ENCODE peak calls at places on chromosomes 1 and 21, in four cellular contexts. U is CD8-positive, alpha-beta T cell; Q is lung; P is GM23338. E is an unnamed sample. For H3K4me1, the result is how much of the 10 kb centered on the place peaks cover.

GRCh38 chr1:230187290-230187689 is 120.3 kb downstream of the GALNT2 start:
- DNase-seq in P (no peak), U (no peak), Q (no peak), E (no peak)

GRCh38 chr1:15280416-15280815 is 33.4 kb downstream of the FHAD1 start:
- DNase-seq in P (no peak), Q (no peak), U (no peak), E (no peak)

GRCh38 chr1:33096358-33097005 is 15.5 kb downstream of the AZIN2 start:
- DNase-seq in Q (no peak), P (no peak), U (no peak), E (no peak)

GRCh38 chr1:213934642-213935041 is 53.1 kb upstream of the PROX1 start:
- DNase-seq in P (no peak), U (no peak), Q (peak), E (no peak)

GRCh38 chr1:239448911-239449310 is 62.5 kb downstream of the CHRM3 start:
- DNase-seq in P (no peak), Q (no peak), U (no peak), E (no peak)

GRCh38 chr1:24178404-24178803 is 8.7 kb downstream of the IFNLR1 start:
- DNase-seq in Q (no peak), P (no peak), U (no peak), E (no peak)

GRCh38 chr1:11179125-11179524 is 10.0 kb upstream of the ANGPTL7 start:
- DNase-seq in P (no peak), U (no peak), Q (no peak), E (no peak)

GRCh38 chr1:115277276-115277675 is 60.8 kb downstream of the NGF start:
- DNase-seq in Q (no peak), U (no peak), P (no peak), E (no peak)

GRCh38 chr1:160030657-160031367 is 978 bp downstream of the PIGM start:
- DNase-seq in P (peak), U (no peak), Q (no peak), E (peak)

GRCh38 chr1:84103197-84103992 is 40.7 kb upstream of the PRKACB start:
- DNase-seq in U (no peak), P (peak), Q (no peak), E (no peak)

GRCh38 chr1:206555473-206555935 is 48.2 kb downstream of the RASSF5 start:
- DNase-seq in U (no peak), P (peak), Q (no peak), E (no peak)

GRCh38 chr1:32874860-32875793 is 4.4 kb upstream of the FNDC5 start:
- DNase-seq in U (no peak), P (no peak), Q (no peak), E (no peak)

GRCh38 chr1:232174306-232174705 is 455.6 kb downstream of the SIPA1L2 start:
- DNase-seq in Q (no peak), U (no peak), P (no peak), E (peak)

GRCh38 chr1:216822480-216822879 is 99.3 kb upstream of the ESRRG start:
- DNase-seq in Q (no peak), U (no peak), P (peak), E (no peak)

GRCh38 chr1:25562101-25562927 is 18.9 kb downstream of the LDLRAP1 start:
- DNase-seq in Q (no peak), U (peak), P (no peak), E (no peak)

GRCh38 chr21:38645282-38645681 is 147.0 kb upstream of the ERG start:
- DNase-seq in P (no peak), U (no peak), Q (no peak), E (no peak)

GRCh38 chr1:29180497-29181412 is 945 bp downstream of the SRSF4 start:
- DNase-seq in U (no peak), P (peak), Q (no peak), E (no peak)

GRCh38 chr1:35247256-35247655 is 21.3 kb upstream of the ZMYM4 start:
- DNase-seq in Q (no peak), U (no peak), P (no peak), E (no peak)

GRCh38 chr1:12542596-12543592 is 75.1 kb downstream of the DHRS3 start:
- DNase-seq in P (no peak), U (no peak), Q (no peak), E (no peak)

GRCh38 chr1:27522860-27523665 is 33.1 kb upstream of the WASF2 start:
- DNase-seq in Q (no peak), U (no peak), P (peak), E (no peak)

GRCh38 chr1:74463301-74463988 is 49.0 kb downstream of the LRRC53 start:
- DNase-seq in Q (no peak), U (no peak), P (no peak), E (no peak)

GRCh38 chr1:34655206-34655909 is 99.5 kb upstream of the GJB5 start:
- DNase-seq in U (no peak), P (no peak), Q (no peak), E (no peak)

GRCh38 chr1:159700312-159700711 is 14.1 kb downstream of the CRP start:
- DNase-seq in P (peak), Q (no peak), U (no peak), E (no peak)

GRCh38 chr1:162905759-162906158 is 44.8 kb upstream of the CCDC190 start:
- DNase-seq in U (no peak), P (no peak), Q (no peak), E (no peak)

GRCh38 chr1:84505167-84506001 is 802 bp upstream of the SPATA1 start:
- DNase-seq in Q (peak), P (peak), U (no peak), E (no peak)

GRCh38 chr1:32221980-32222751 is at the start of the genes EIF3I and TMEM234:
- DNase-seq in P (peak), Q (peak), U (peak), E (no peak)

GRCh38 chr1:32876341-32877210 is 5.9 kb upstream of the FNDC5 start:
- DNase-seq in U (no peak), P (peak), Q (no peak), E (no peak)

GRCh38 chr1:2347907-2348306 is 43.4 kb downstream of the MORN1 start:
- DNase-seq in Q (no peak), U (no peak), P (peak), E (no peak)

GRCh38 chr1:211830330-211831142 is at the start of gene LPGAT1:
- DNase-seq in P (peak), U (peak), Q (peak), E (no peak)

GRCh38 chr1:58849556-58849955 is 65.7 kb upstream of the JUN start:
- DNase-seq in U (no peak), Q (no peak), P (no peak), E (no peak)

GRCh38 chr1:33443705-33444180 is 12.8 kb upstream of the PHC2 start:
- DNase-seq in Q (no peak), U (no peak), P (no peak), E (no peak)

GRCh38 chr1:78839704-78840277 is 166.7 kb downstream of the ADGRL4 start:
- DNase-seq in U (no peak), Q (no peak), P (peak), E (no peak)

GRCh38 chr1:113242481-113242880 is 147.8 kb upstream of the MAGI3 start:
- DNase-seq in U (no peak), Q (no peak), P (no peak), E (no peak)

GRCh38 chr1:7644906-7645750 is 126.0 kb upstream of the VAMP3 start:
- DNase-seq in U (no peak), P (no peak), Q (peak), E (no peak)

GRCh38 chr1:245691897-245692296 is 537.1 kb downstream of the KIF26B start:
- DNase-seq in Q (no peak), P (no peak), U (no peak), E (no peak)

GRCh38 chr1:32759997-32760623 is 57.0 kb downstream of the YARS1 start:
- DNase-seq in P (peak), Q (peak), U (no peak), E (no peak)

GRCh38 chr1:19398309-19398760 is 86.2 kb downstream of the SLC66A1 start:
- DNase-seq in P (no peak), U (no peak), Q (peak), E (no peak)

GRCh38 chr1:15116966-15117365 is 36.6 kb upstream of the TMEM51 start:
- DNase-seq in U (no peak), P (no peak), Q (no peak), E (no peak)

GRCh38 chr21:41207401-41208388 is 39.7 kb downstream of the BACE2 start:
- DNase-seq in U (no peak), Q (peak), P (no peak), E (no peak)

GRCh38 chr1:29832471-29832870 is 596.1 kb downstream of the PTPRU start:
- DNase-seq in P (no peak), Q (no peak), U (no peak), E (peak)

GRCh38 chr1:66931548-66932124 is 6.8 kb downstream of the MIER1 start:
- DNase-seq in U (no peak), P (no peak), Q (no peak), E (no peak)

GRCh38 chr1:66929691-66929998 is 4.9 kb downstream of the MIER1 start:
- DNase-seq in Q (no peak), U (no peak), P (no peak), E (no peak)

GRCh38 chr1:66930823-66931174 is 6.0 kb downstream of the MIER1 start:
- DNase-seq in P (no peak), Q (no peak), U (no peak), E (no peak)

GRCh38 chr1:66929289-66929688 is 4.5 kb downstream of the MIER1 start:
- DNase-seq in U (no peak), P (no peak), Q (no peak), E (no peak)

DNA sequence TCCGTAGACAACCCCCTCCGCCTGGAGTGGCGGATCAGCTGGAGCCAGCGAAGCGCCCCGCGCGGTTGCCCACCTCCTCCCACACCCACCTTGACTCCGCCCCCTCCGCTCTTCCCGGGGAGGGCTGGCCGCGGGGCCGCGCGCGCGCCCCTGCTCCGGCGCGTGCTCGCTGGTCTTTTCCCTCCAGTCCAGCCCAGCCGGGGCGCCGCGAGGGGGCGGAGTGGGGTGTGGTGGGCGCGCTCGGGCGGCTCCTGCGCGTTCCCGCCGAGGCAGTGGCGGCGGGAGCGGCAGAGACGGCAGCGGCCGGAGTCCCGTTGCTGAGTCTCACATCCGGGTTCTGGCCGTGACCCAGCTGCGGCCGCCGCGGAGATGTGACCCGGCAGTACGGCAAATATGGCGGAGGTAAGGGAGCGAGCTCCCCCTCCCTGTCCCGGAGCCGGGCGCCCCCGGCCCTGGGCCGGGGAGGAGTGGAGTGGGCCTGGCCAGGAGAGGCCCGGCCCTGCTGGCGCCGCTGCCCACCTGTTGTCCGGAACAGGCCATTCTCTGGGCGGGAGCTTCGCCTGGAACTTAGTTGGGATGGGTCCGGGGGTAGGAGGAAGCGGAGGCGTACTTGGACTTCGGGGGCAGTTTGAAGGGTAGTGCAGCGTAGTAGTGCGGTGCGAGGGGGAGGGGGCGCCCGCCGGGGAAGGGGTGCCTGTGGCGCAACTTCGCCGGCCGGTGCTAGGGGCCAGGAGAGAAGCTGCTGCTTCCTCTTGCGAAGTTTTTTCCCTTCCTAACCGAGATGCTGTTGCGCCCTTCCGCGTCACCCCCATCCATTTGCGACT is 5.4 kb downstream of the MIER1 start:
- DNase-seq in U (peak), P (peak), Q (peak), E (peak)
- H3K4me1 ChIP-seq in U (under half), P (under half), Q (under half), E (half or more)

DNA sequence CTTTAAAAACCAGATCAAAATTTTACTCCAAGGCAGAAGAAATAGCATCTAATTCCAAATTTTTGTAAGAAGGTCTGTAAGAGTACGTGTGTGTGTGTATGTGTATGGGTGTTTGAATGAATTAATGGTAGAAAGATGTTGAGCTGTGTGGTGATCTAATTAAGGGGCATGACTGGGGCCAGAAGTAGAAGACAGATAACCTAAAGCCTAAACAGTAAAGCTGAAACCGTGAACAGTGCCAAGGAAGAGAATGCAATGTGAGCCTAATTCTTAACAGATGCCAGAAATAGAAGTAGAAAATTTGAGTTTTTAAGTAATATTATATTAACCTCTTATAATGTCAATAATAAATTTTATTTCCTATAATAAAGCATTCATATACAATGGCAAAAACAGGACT is 38.2 kb downstream of the BRINP3 start:
- DNase-seq in Q (no peak), U (no peak), P (no peak), E (no peak)
- H3K4me1 ChIP-seq in Q (under half), U (under half), P (under half), E (under half)

GRCh38 chr1:203291201-203292096 is 13.9 kb upstream of the BTG2 start:
- DNase-seq in Q (no peak), U (no peak), P (no peak), E (no peak)

GRCh38 chr1:203288351-203288894 is 16.9 kb upstream of the BTG2 start:
- DNase-seq in Q (no peak), U (no peak), P (no peak), E (no peak)

GRCh38 chr1:203289281-203289981 is 15.9 kb upstream of the BTG2 start:
- DNase-seq in P (no peak), Q (no peak), U (peak), E (no peak)

GRCh38 chr1:203290261-203291089 is 14.8 kb upstream of the BTG2 start:
- DNase-seq in Q (peak), P (peak), U (peak), E (no peak)

GRCh38 chr1:203289982-203290260 is 15.4 kb upstream of the BTG2 start:
- DNase-seq in U (no peak), P (no peak), Q (no peak), E (no peak)
- H3K4me1 ChIP-seq in U (half or more), P (under half), Q (under half), E (half or more)

DNA sequence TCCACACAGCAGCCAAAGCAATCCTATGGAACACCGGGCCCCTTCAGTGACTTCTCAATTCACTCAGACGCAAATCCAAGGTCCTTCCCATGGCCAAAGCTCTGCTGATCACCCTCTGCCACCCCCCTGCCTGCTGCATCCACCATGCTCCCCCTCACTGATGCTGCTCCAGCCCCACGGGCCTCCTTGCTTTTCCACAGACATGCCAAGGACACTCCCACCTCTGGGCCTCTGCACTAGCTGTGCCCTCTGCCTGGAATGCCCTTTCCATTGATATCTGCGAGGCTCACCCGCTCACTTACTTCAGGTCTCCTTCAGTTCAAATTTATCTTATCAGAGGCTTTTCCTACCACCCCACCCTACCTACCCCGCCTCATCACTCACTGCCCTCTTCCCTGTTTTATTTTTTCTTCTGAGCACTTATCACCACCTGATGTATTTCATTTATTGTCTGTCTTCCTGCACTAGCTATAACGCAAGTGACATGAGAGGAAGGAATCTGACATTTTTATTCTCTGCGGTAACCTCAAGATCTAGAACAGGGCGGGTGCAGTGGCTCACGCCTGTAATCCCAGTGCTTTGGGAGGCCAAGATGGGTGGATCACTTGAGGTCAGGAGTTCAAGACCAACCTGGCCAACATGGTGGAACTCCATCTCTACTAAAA is 7.0 kb downstream of the HSPG2 start:
- DNase-seq in Q (no peak), P (no peak), U (no peak), E (no peak)
- H3K4me1 ChIP-seq in Q (under half), P (under half), U (under half), E (half or more)

GRCh38 chr21:44989538-44989888 is 49.7 kb downstream of the SLX9 start:
- DNase-seq in Q (no peak), U (no peak), P (no peak), E (no peak)
- H3K4me1 ChIP-seq in Q (under half), U (under half), P (under half), E (under half)

DNA sequence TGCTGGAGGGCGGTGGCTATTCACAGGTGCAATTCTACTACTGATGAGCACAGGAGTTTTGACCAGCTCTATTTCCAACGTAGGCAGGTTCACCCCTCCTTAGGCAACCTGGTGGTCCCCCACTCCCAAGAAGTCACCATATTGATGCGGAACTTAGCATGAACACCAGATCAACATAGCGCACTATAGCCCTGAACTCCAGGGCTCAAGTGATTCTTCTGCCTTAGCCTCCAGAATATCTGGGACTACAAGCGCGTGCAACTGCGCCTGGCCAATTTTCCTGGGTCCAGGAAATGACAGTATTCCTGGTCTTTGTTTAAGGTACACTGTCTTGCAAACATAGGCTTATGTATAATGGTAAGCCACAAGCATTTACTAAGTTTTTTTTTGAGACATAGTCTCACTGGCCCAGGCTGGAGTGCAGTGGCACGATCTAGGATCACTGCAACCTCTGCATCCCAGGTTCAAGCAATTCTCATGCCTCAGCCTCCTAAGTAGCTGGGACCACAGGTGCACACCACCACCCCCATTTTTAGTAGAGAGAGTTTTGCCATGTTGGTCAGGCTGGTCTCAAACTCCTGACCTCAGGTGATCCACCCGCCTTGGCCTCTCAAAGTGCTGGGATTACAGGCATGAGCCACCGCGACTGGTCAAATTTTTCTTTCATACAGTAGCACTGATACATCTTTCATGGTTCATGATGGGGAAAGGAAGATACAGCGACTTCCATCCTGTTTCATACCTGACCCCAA is 12.6 kb downstream of the MCL1 start:
- DNase-seq in P (no peak), Q (no peak), U (no peak), E (no peak)
- H3K4me1 ChIP-seq in P (under half), Q (under half), U (half or more), E (half or more)

DNA sequence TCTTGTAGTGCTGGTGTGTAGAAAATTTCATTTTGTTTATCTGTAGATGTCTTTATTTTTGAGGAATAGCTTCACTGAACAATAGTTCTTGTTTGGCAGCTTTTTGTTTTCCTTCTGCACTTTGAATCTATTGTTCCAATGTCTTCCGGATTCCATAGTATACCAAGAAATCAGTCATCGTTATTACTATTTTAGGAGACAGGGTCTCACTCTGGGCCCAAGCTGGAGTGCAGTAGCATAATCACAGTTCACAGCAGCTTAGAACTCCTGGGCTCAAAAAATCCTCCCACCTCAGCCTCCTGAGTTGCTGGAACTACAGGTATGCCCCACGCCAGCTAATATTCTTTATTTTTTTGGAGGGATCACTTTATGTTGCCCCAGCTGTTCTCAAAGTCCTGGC is 67.7 kb upstream of the RGS2 start:
- DNase-seq in Q (no peak), U (no peak), P (no peak), E (no peak)
- H3K4me1 ChIP-seq in Q (under half), U (under half), P (under half), E (under half)

E was measured in vagina.